ENCODE peak calls at places on chromosome 4, in four cellular contexts. F, O, T and D are unnamed samples.

GRCh38 chr4:89301003-89301402 is 6.6 kb downstream of the GPRIN3 start:
- DNase-seq in F (no peak), O (no peak), T (no peak), D (no peak)

GRCh38 chr4:70505152-70505748 is 13.1 kb upstream of the AMTN start:
- DNase-seq in F (peak), O (peak), T (peak), D (peak)

GRCh38 chr4:75169020-75169814 is 236.3 kb downstream of the PARM1 start:
- DNase-seq in F (no peak), O (no peak), T (no peak), D (no peak)

GRCh38 chr4:169899295-169899694 is 126.9 kb downstream of the MFAP3L start:
- DNase-seq in F (no peak), O (no peak), T (no peak), D (peak)

GRCh38 chr4:173076903-173077629 is 91.5 kb upstream of the GALNT7 start:
- DNase-seq in F (no peak), O (no peak), T (peak), D (no peak)

GRCh38 chr4:73345399-73345975 is 58.6 kb upstream of the ALB start:
- DNase-seq in F (no peak), O (no peak), T (no peak), D (no peak)

GRCh38 chr4:186820371-186820990 is 96.8 kb upstream of the FAT1 start:
- DNase-seq in F (no peak), O (no peak), T (peak), D (no peak)

GRCh38 chr4:164731827-164732474 is 22.0 kb upstream of the SMIM31 start:
- DNase-seq in F (peak), O (peak), T (peak), D (peak)

GRCh38 chr4:125244848-125245450 is 69.8 kb upstream of the FAT4 start:
- DNase-seq in F (no peak), O (no peak), T (peak), D (peak)

GRCh38 chr4:147570616-147571015 is 46.6 kb upstream of the TMEM184C start:
- DNase-seq in F (no peak), O (no peak), T (no peak), D (no peak)

GRCh38 chr4:139921551-139922184 is 232.3 kb downstream of the MAML3 start:
- DNase-seq in F (no peak), O (no peak), T (no peak), D (no peak)

GRCh38 chr4:142347241-142347640 is 498.9 kb downstream of the INPP4B start:
- DNase-seq in F (no peak), O (no peak), T (peak), D (no peak)

GRCh38 chr4:15707363-15707715 is 4.5 kb downstream of the BST1 start:
- DNase-seq in F (no peak), O (no peak), T (no peak), D (no peak)

GRCh38 chr4:16836324-16836723 is 62.1 kb downstream of the LDB2 start:
- DNase-seq in F (no peak), O (no peak), T (no peak), D (no peak)

GRCh38 chr4:185573651-185574199 is 38.4 kb upstream of the PDLIM3 start:
- DNase-seq in F (no peak), O (no peak), T (peak), D (peak)

GRCh38 chr4:8513931-8514330 is 66.3 kb upstream of the GPR78 start:
- DNase-seq in F (no peak), O (no peak), T (no peak), D (no peak)

GRCh38 chr4:38860788-38861424 is 4.3 kb upstream of the TLR6 start:
- DNase-seq in F (peak), O (no peak), T (peak), D (peak)

GRCh38 chr4:29756966-29757365 is 963.2 kb upstream of the PCDH7 start:
- DNase-seq in F (no peak), O (no peak), T (no peak), D (peak)

GRCh38 chr4:26459756-26460530 is 30.3 kb downstream of the CCKAR start:
- DNase-seq in F (no peak), O (no peak), T (peak), D (no peak)

GRCh38 chr4:153643406-153644016 is 40.6 kb upstream of the TLR2 start:
- DNase-seq in F (no peak), O (no peak), T (peak), D (peak)

DNA sequence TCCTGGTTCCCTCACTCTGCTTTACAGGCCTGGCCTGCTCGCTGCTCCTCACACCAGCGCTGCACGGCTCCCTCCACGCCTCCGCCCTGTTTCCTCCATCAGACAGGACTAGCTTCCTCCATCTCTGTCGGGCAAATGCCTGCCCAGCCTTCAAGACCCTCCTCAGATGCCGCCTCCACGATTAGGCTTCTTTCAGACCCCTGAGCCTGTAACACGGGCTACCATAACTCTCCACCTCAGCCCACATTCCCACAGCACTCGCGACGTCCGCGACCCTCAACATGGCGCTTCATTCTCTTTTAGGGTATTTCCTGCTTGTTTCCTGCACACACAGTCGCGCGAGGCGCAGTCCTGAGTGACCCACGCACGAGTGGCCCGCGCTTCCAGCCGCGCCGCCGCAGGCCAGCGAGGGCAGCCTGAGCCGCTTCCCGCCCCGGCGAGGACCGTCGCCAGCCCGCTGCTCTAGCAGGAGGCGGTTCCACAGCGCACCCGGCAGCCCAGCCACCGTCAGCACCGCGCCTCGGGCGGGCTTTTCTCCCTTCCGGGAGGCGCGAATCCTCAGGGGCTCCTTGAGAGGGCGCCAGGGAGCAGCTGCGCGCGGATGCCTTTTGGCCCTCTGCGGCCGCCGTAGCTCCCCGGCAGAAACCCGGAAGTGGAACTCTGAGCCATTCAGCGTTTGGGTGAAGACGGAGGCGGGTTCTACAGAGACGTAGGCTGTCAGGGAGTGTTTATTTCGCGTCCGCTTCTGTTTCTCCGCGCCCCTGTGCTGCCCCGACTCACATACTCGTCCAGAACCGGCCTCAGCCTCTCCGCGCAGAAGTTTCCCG is at the start of gene FRG1:
- DNase-seq in F (peak), O (peak), T (peak), D (peak)
- H3K4ac ChIP-seq in F (peak), O (no peak), T (peak), D (no peak)

DNA sequence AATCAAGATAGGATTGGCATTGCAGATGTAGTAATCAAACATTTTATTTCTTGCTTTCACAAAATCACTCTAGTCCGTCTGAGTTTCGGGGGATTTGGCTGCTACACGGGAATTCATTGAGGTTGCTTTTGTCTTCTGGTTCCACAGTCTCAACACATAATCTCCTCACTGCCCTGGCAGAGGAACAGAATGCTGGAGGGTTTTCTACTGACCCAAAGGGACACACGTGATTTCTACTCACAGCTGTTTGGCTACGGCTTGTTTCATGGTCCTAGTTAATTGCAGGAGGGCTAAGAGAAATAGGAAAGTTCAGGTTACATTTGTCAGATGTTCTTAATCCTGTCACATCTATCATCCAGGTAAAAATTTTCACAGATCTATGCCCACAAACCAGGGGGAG is 1811.6 kb downstream of the ARAP2 start:
- DNase-seq in F (no peak), O (no peak), T (no peak), D (no peak)
- H3K4ac ChIP-seq in F (no peak), O (no peak), T (no peak), D (no peak)

GRCh38 chr4:145101091-145101490 is 3.0 kb downstream of the ABCE1 start:
- DNase-seq in F (no peak), O (no peak), T (no peak), D (no peak)
- H3K4ac ChIP-seq in F (no peak), O (no peak), T (no peak), D (no peak)

DNA sequence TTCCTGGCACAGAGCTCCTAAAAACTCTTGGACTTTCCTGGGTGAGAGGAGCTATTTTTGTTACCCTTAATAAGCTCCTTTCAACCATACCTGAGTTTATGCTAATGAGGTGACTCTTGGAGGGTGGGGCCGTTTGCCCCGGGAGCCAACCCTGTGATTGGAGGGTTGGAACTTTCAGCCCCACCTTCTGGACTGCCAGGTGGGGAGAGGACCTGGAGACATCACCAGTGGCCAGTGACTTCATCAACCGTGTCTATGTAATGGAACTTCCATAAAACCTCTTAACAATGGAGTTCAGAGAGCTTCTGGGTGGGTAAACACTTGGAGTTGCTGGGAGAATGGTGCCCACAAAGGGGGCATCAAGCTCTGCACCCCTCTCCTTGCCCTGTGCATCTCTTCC is 17.9 kb upstream of the ENPP6 start:
- DNase-seq in F (no peak), O (no peak), T (no peak), D (no peak)
- H3K4ac ChIP-seq in F (no peak), O (no peak), T (no peak), D (no peak)

GRCh38 chr4:6885953-6886557 is 23.6 kb upstream of the TBC1D14 start:
- DNase-seq in F (no peak), O (no peak), T (peak), D (peak)
- H3K4ac ChIP-seq in F (no peak), O (no peak), T (peak), D (no peak)